ENCODE peak calls at places on chromosomes 13 and 19, in seven cellular contexts. H is HCT116, G is SK-N-SH, L is H1, T is HepG2, A is K562, R is GM12878. S is an unnamed sample.

GRCh38 chr19:28635962-28636629 is 576.9 kb downstream of the UQCRFS1 start:
- DNase-seq in H (no peak), G (no peak), L (no peak), T (no peak), A (no peak), R (no peak), S (no peak)

GRCh38 chr19:52230685-52231084 is 38.7 kb upstream of the ZNF766 start:
- DNase-seq in H (no peak), G (no peak), L (no peak), T (no peak), A (no peak), R (no peak), S (no peak)

GRCh38 chr19:32471811-32472210 is 66.2 kb downstream of the DPY19L3 start:
- DNase-seq in H (no peak), G (no peak), L (no peak), T (no peak), A (no peak), R (no peak), S (no peak)

GRCh38 chr19:4058696-4059492 is 7.8 kb downstream of the ZBTB7A start:
- DNase-seq in H (no peak), G (no peak), L (no peak), T (no peak), A (no peak), R (no peak), S (no peak)

GRCh38 chr13:91351123-91351522 is 3.6 kb downstream of the MIR17HG start:
- DNase-seq in H (no peak), G (no peak), L (no peak), T (no peak), A (no peak), R (no peak), S (no peak)

GRCh38 chr19:17070421-17070820 is 4.8 kb downstream of the HAUS8 start:
- DNase-seq in H (no peak), G (no peak), L (no peak), T (no peak), A (no peak), R (no peak), S (no peak)

GRCh38 chr19:41327499-41328156 is 17.7 kb downstream of the CCDC97 start:
- DNase-seq in H (no peak), G (peak), L (no peak), T (no peak), A (no peak), R (no peak), S (no peak)

GRCh38 chr13:58165617-58166016 is 534.1 kb downstream of the PCDH17 start:
- DNase-seq in H (no peak), G (no peak), L (no peak), T (no peak), A (no peak), R (no peak), S (no peak)

GRCh38 chr13:28137556-28137955 is 789 bp upstream of the PAN3 start:
- DNase-seq in H (no peak), G (no peak), L (no peak), T (no peak), A (no peak), R (no peak), S (no peak)

GRCh38 chr13:47997384-47997783 is 3.7 kb downstream of the SUCLA2 start:
- DNase-seq in H (no peak), G (no peak), L (no peak), T (no peak), A (no peak), R (no peak), S (no peak)

GRCh38 chr13:85665286-85665685 is 133.9 kb downstream of the SLITRK6 start:
- DNase-seq in H (no peak), G (no peak), L (no peak), T (no peak), A (no peak), R (no peak), S (no peak)

GRCh38 chr19:43707158-43707712 is 8.6 kb upstream of the IRGC start:
- DNase-seq in H (no peak), G (no peak), L (no peak), T (peak), A (no peak), R (no peak), S (no peak)

GRCh38 chr13:30671271-30671815 is 53.6 kb downstream of the USPL1 start:
- DNase-seq in H (no peak), G (no peak), L (no peak), T (no peak), A (no peak), R (no peak), S (no peak)

GRCh38 chr13:30191491-30192100 is 115.8 kb downstream of the KATNAL1 start:
- DNase-seq in H (no peak), G (no peak), L (no peak), T (no peak), A (no peak), R (no peak), S (no peak)

GRCh38 chr19:48246101-48246500 is 9.6 kb downstream of the CARD8 start:
- DNase-seq in H (no peak), G (no peak), L (no peak), T (no peak), A (no peak), R (no peak), S (no peak)

GRCh38 chr13:37868691-37869505 is 674 bp downstream of the TRPC4 start:
- DNase-seq in H (no peak), G (no peak), L (no peak), T (no peak), A (no peak), R (no peak), S (no peak)

GRCh38 chr13:79917628-79918027 is 423.3 kb downstream of the SPRY2 start:
- DNase-seq in H (no peak), G (no peak), L (no peak), T (no peak), A (no peak), R (no peak), S (no peak)

GRCh38 chr19:18502236-18502632 is 19.6 kb downstream of the ELL start:
- DNase-seq in H (no peak), G (no peak), L (no peak), T (no peak), A (no peak), R (no peak), S (no peak)

GRCh38 chr19:6516659-6517291 is 14.1 kb upstream of the TNFSF9 start:
- DNase-seq in H (peak), G (peak), L (no peak), T (peak), A (peak), R (no peak), S (no peak)

GRCh38 chr13:87777395-87777794 is 106.2 kb downstream of the SLITRK5 start:
- DNase-seq in H (no peak), G (no peak), L (no peak), T (peak), A (no peak), R (no peak), S (no peak)

GRCh38 chr19:16715613-16716012 is 4.0 kb upstream of the NWD1 start:
- DNase-seq in H (no peak), G (no peak), L (no peak), T (no peak), A (no peak), R (no peak), S (no peak)

GRCh38 chr13:65378943-65379519 is 1851.1 kb downstream of the PCDH9 start:
- DNase-seq in H (peak), G (no peak), L (no peak), T (no peak), A (no peak), R (no peak), S (no peak)

GRCh38 chr19:30647891-30648290 is 275.7 kb downstream of the ZNF536 start:
- DNase-seq in H (no peak), G (no peak), L (no peak), T (no peak), A (no peak), R (no peak), S (no peak)

GRCh38 chr19:11420429-11420893 is 1.3 kb upstream of the RGL3 start:
- DNase-seq in H (no peak), G (no peak), L (no peak), T (no peak), A (peak), R (no peak), S (no peak)
- TF ChIP-seq SIN3A in H (no peak), G (no peak), L (no peak), T (no peak), A (no peak), R (no peak), S (no peak)

DNA sequence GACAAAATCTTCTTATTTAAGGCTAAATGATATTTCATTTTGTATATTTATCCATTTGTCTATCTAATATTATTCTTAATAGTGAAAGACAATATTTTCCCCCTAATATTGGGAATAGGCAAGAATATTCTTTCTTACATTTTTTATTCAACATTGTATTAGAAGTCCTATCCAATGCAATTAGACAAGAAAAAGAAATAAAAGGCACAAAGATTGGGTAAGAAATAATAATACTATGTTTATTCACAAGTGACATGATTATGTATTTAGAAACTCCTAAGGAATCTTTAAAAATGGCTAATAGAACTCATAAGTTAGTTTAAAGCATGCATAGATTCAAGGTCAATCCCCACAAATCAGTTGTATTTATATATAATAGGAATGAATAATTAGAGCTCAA is 11.3 kb upstream of the CRYL1 start:
- DNase-seq in H (no peak), G (no peak), L (no peak), T (no peak), A (no peak), R (no peak), S (no peak)
- TF ChIP-seq SIN3A in H (no peak), G (no peak), L (no peak), T (no peak), A (no peak), R (no peak), S (no peak)

GRCh38 chr13:50460366-50460765 is 383.1 kb downstream of the DLEU7 start:
- DNase-seq in H (no peak), G (no peak), L (no peak), T (no peak), A (peak), R (no peak), S (no peak)

GRCh38 chr13:50459046-50459445 is 384.4 kb downstream of the DLEU7 start:
- DNase-seq in H (no peak), G (no peak), L (no peak), T (no peak), A (no peak), R (no peak), S (no peak)

GRCh38 chr13:50459658-50460057 is 383.8 kb downstream of the DLEU7 start:
- DNase-seq in H (no peak), G (no peak), L (no peak), T (no peak), A (no peak), R (no peak), S (no peak)

GRCh38 chr13:50456111-50456510 is 387.4 kb downstream of the DLEU7 start:
- DNase-seq in H (no peak), G (no peak), L (no peak), T (no peak), A (no peak), R (no peak), S (no peak)

GRCh38 chr13:50457430-50458393 is 385.8 kb downstream of the DLEU7 start:
- DNase-seq in H (no peak), G (no peak), L (no peak), T (no peak), A (no peak), R (no peak), S (no peak)
- TF ChIP-seq SIN3A in H (no peak), G (no peak), L (no peak), T (no peak), A (no peak), R (no peak), S (no peak)

DNA sequence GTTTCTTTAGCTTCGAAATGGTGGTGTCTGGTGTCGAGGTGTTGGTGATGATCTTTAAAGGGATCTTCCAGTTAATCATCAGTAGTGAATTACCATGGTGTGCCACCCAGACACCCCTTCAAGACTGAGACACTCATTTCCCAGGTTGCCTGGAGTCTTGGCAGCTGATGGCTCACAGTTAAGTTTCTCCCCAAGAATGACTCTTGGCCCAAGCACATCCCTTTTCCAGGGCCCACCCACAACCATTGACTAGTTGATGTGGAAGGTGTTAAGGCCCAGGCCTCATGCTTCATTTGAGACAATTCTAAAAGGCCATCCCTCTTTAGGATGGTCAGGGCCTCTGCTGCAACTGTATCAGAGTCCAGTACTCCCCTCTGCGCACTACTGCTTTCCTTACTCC is 145.5 kb downstream of the FOXO1 start:
- DNase-seq in H (no peak), G (no peak), L (no peak), T (no peak), A (no peak), R (no peak), S (no peak)
- TF ChIP-seq SIN3A in H (no peak), G (no peak), L (no peak), T (no peak), A (no peak), R (no peak), S (no peak)

GRCh38 chr13:114135731-114136171 is 3.3 kb upstream of the RASA3 start:
- DNase-seq in H (no peak), G (no peak), L (no peak), T (no peak), A (no peak), R (no peak), S (no peak)
- TF ChIP-seq SIN3A in H (no peak), G (no peak), L (no peak), T (no peak), A (no peak), R (no peak), S (no peak)

GRCh38 chr19:36688058-36688457 is 646 bp downstream of the ZNF567 start:
- DNase-seq in H (no peak), G (no peak), L (no peak), T (no peak), A (no peak), R (no peak), S (no peak)
- TF ChIP-seq SIN3A in H (no peak), G (no peak), L (no peak), T (no peak), A (no peak), R (no peak), S (no peak)

GRCh38 chr13:75135325-75135825 is 346.6 kb downstream of the TBC1D4 start:
- DNase-seq in H (no peak), G (no peak), L (no peak), T (no peak), A (no peak), R (no peak), S (no peak)
- TF ChIP-seq SIN3A in H (no peak), G (no peak), L (no peak), T (no peak), A (no peak), R (no peak), S (no peak)